ENCODE peak calls at places on chromosomes 12 and 14, in five cellular contexts. O, T, W, N and M are unnamed samples.

GRCh38 chr14:92362781-92363235 is 39.8 kb downstream of the SLC24A4 start:
- DNase-seq in T (no peak), N (no peak), W (peak; percentile 44), O (no peak), M (no peak)

GRCh38 chr12:39587247-39587646 is 32.4 kb downstream of the ABCD2 start:
- DNase-seq in N (no peak), W (peak; percentile 22), T (peak; percentile 50), O (no peak), M (no peak)

GRCh38 chr12:18135509-18135908 is 45.5 kb upstream of the RERGL start:
- DNase-seq in W (peak; percentile 50), T (no peak), O (no peak), N (no peak), M (no peak)

GRCh38 chr14:61145903-61146411 is 135.2 kb downstream of the TMEM30B start:
- DNase-seq in N (no peak), W (peak; percentile 67), O (no peak), T (no peak), M (no peak)

GRCh38 chr14:38553586-38553985 is 297.7 kb upstream of the CLEC14A start:
- DNase-seq in W (peak; percentile 35), T (no peak), N (no peak), O (no peak), M (no peak)

GRCh38 chr12:18355429-18355828 is 94.1 kb downstream of the PIK3C2G start:
- DNase-seq in N (no peak), W (no peak), O (no peak), T (no peak), M (no peak)

GRCh38 chr14:61444215-61444768 is 122.9 kb downstream of the PRKCH start:
- DNase-seq in N (no peak), W (no peak), T (peak; percentile 84), O (no peak), M (no peak)

GRCh38 chr12:47722136-47722834 is 3.0 kb downstream of the ENDOU start:
- DNase-seq in O (no peak), W (no peak), N (no peak), T (no peak), M (no peak)

GRCh38 chr12:57342207-57342691 is 88.6 kb downstream of the R3HDM2 start:
- DNase-seq in N (peak; percentile 30), W (peak; percentile 72), O (no peak), T (no peak), M (no peak)

GRCh38 chr12:12748051-12748450 is 30.9 kb downstream of the CDKN1B start:
- DNase-seq in O (no peak), W (no peak), T (no peak), N (no peak), M (no peak)

GRCh38 chr12:27474344-27474743 is 27.8 kb downstream of the SMCO2 start:
- DNase-seq in T (no peak), O (no peak), W (peak; percentile 66), N (no peak), M (no peak)

GRCh38 chr12:24898606-24899005 is 50.3 kb downstream of the BCAT1 start:
- DNase-seq in O (no peak), T (no peak), W (peak; percentile 52), N (no peak), M (no peak)

GRCh38 chr14:105139831-105140239 is 28.7 kb downstream of the JAG2 start:
- DNase-seq in N (no peak), W (no peak), T (no peak), O (no peak), M (no peak)

GRCh38 chr12:102995372-102995771 is 37.9 kb downstream of the ASCL1 start:
- DNase-seq in N (no peak), O (no peak), T (no peak), W (no peak), M (no peak)

GRCh38 chr12:45232771-45233372 is 17.0 kb downstream of the ANO6 start:
- DNase-seq in O (peak; percentile 51), T (peak; percentile 63), W (peak; percentile 89), N (no peak), M (no peak)

GRCh38 chr12:64390275-64390851 is at the start of gene C12orf56:
- DNase-seq in N (peak; percentile 78), T (no peak), W (peak; percentile 25), O (no peak), M (no peak)

GRCh38 chr12:17438141-17438540 is 651.9 kb downstream of the RERGL start:
- DNase-seq in N (no peak), W (no peak), O (no peak), T (no peak), M (no peak)

GRCh38 chr12:1205512-1206060 is 214.6 kb downstream of the ERC1 start:
- DNase-seq in N (no peak), O (no peak), T (no peak), W (no peak), M (no peak)

GRCh38 chr14:80942158-80942738 is 710 bp upstream of the CEP128 start:
- DNase-seq in O (no peak), T (no peak), N (no peak), W (peak; percentile 10), M (no peak)

GRCh38 chr12:125395583-125396215 is 330.5 kb downstream of the AACS start:
- DNase-seq in T (no peak), N (no peak), W (no peak), O (no peak), M (no peak)

GRCh38 chr14:22084393-22085281 is 411.0 kb upstream of the OR4E1 start:
- DNase-seq in N (no peak), W (peak; percentile 71), T (peak; percentile 72), O (peak; percentile 8), M (no peak)

GRCh38 chr14:101235042-101235871 is 326.0 kb upstream of the DIO3 start:
- DNase-seq in N (peak; percentile 88), O (no peak), W (peak; percentile 56), T (peak; percentile 11), M (no peak)

GRCh38 chr12:88833641-88834116 is 253.4 kb upstream of the KITLG start:
- DNase-seq in N (no peak), W (no peak), O (no peak), T (no peak), M (no peak)

GRCh38 chr12:62862259-62862881 is 72.6 kb downstream of the PPM1H start:
- DNase-seq in T (no peak), O (no peak), N (no peak), W (peak; percentile 23), M (no peak)

GRCh38 chr14:68181395-68182326 is 362.1 kb downstream of the RAD51B start:
- DNase-seq in T (peak; percentile 59), O (peak; percentile 48), N (no peak), W (peak; percentile 59), M (no peak)

GRCh38 chr12:120007272-120007671 is 18.2 kb downstream of the BICDL1 start:
- DNase-seq in O (no peak), W (no peak), N (no peak), T (peak; percentile 44), M (no peak)

GRCh38 chr12:16150290-16150689 is 127.2 kb downstream of the SLC15A5 start:
- DNase-seq in O (no peak), N (no peak), T (no peak), W (no peak), M (no peak)

DNA sequence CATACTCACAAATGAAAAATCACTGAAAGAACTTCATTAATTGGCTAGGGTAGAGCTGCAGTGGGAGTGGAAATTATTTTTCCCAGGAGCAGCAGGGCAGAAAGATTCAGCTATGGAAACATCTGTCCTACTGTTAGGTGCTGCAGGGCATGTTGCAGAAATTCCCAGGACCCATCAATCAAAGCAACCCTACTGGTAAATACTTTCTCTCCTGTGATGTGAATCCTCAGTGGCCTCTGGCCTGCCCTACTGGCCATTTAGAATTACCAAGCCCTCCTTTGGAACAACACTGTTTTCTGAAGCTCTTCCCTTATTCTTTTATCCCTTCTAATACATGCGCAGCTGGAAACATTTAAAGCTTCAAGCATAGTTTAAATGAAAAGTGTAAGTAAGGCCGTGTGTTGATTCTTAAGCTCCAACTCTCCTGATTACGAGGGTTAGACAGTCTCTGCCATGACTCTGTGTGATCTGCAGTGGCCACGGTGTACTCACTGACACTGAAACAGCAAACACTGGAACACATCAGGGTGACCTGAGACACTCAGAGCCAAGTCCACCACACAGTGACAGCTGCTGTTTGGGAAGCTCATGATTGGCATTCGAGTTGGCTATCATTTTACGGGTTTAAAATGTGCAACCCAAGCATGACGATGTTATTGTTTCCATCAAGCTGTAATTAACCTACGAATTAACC is 62.6 kb upstream of the TMCC3 start:
- DNase-seq in W (no peak), T (no peak), O (no peak), N (no peak), M (no peak)
- TF ChIP-seq CTCF in W (no peak), T (no peak), O (no peak), N (no peak), M (no peak)

GRCh38 chr14:52778702-52779101 is 12.7 kb downstream of the GNPNAT1 start:
- DNase-seq in W (no peak), N (no peak), O (no peak), T (no peak), M (no peak)

GRCh38 chr14:52780893-52781292 is 10.5 kb downstream of the GNPNAT1 start:
- DNase-seq in O (no peak), W (no peak), T (no peak), N (no peak), M (no peak)

GRCh38 chr14:52781629-52782028 is 9.8 kb downstream of the GNPNAT1 start:
- DNase-seq in N (no peak), O (no peak), W (no peak), T (no peak), M (no peak)

GRCh38 chr14:52776816-52777215 is 14.6 kb downstream of the GNPNAT1 start:
- DNase-seq in N (no peak), T (no peak), W (no peak), O (no peak), M (no peak)
- TF ChIP-seq CTCF in N (no peak), T (no peak), W (no peak), O (peak; percentile 15), M (no peak)

GRCh38 chr14:98210045-98210678 is 1061.8 kb downstream of the BCL11B start:
- DNase-seq in W (no peak), T (peak; percentile 60), O (no peak), N (no peak), M (no peak)
- TF ChIP-seq CTCF in W (no peak), T (no peak), O (no peak), N (no peak), M (no peak)

GRCh38 chr12:117045998-117046374 is 53.2 kb downstream of the TESC start:
- DNase-seq in T (no peak), W (no peak), N (peak; percentile 51), O (no peak), M (no peak)
- TF ChIP-seq CTCF in T (no peak), W (no peak), N (no peak), O (no peak), M (peak; percentile 30)

DNA sequence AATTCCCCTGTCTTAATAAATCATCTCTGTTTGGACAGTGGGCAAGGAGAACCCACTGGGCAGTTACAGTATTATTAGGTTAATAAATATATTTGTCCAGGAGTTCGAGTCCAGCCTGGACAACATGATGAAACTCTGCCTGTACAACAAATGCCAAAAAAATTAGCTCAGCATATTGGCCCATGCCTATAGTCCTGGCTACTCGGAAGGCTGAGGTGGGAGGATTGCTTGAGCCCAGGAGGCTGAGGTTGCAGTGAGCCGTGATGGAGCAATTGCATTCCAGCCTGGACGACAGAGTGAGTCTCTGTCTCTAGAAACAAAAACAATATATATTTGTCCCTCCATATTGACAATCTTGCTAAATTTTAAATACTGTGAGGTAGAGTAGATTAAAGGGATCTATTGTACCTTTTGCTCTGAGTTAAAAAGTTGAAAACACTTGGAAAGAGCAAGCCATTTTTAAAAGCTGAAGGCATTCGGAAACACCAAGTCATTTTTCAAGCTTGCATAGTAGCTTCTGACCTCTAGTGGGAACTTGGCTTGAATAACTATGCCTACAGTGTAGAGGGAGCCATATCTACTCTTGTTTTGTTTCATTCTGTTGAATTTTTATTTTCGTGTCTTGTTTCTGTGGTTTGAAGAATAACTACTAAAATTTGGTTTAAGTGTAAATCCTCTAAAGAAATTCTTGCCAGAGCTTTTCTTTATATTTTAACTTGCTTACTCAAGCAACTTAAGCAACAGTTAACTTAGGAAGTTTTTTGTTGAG is 14.6 kb upstream of the EEA1 start:
- DNase-seq in O (no peak), W (peak; percentile 80), T (peak; percentile 52), N (no peak), M (no peak)
- TF ChIP-seq CTCF in O (peak; percentile 6), W (peak; percentile 36), T (no peak), N (peak; percentile 13), M (peak; percentile 20)